ENCODE peak calls at places on chromosomes 13 and 19, in seven cellular contexts. O, J, I, Y, E, M and R are unnamed samples.
A peak's percentile ranks its signal among the peaks of the same experiment; 100 is the strongest.

GRCh38 chr19:17513801-17514200 is 2.4 kb downstream of the PGLS start:
- DNase-seq in O (no peak), J (no peak), I (no peak), Y (no peak), E (no peak), M (no peak), R (no peak)

GRCh38 chr19:19526581-19527370 is 1.9 kb upstream of the YJEFN3 start:
- DNase-seq in O (no peak), J (no peak), I (no peak), Y (no peak), E (no peak), M (no peak), R (no peak)

GRCh38 chr13:46288570-46289259 is 77.0 kb downstream of the LRRC63 start:
- DNase-seq in O (no peak), J (no peak), I (no peak), Y (no peak), E (no peak), M (no peak), R (peak; percentile 14)

GRCh38 chr13:97220151-97220900 is 1.8 kb upstream of the MBNL2 start:
- DNase-seq in O (no peak), J (no peak), I (no peak), Y (no peak), E (no peak), M (no peak), R (no peak)

GRCh38 chr19:10835089-10835753 is 791 bp downstream of the TMED1 start:
- DNase-seq in O (no peak), J (no peak), I (peak; percentile 97), Y (no peak), E (peak; percentile 100), M (no peak), R (peak; percentile 98)

GRCh38 chr19:18107235-18108083 is 9.9 kb downstream of the MAST3 start:
- DNase-seq in O (no peak), J (no peak), I (no peak), Y (no peak), E (no peak), M (no peak), R (no peak)

GRCh38 chr13:84605927-84606326 is 723.7 kb upstream of the SLITRK1 start:
- DNase-seq in O (no peak), J (no peak), I (no peak), Y (no peak), E (no peak), M (no peak), R (no peak)

GRCh38 chr19:41175825-41176734 is 16.9 kb upstream of the CYP2S1 start:
- DNase-seq in O (peak; percentile 35), J (no peak), I (no peak), Y (peak; percentile 6), E (peak; percentile 62), M (no peak), R (peak; percentile 87)

GRCh38 chr13:51827254-51827653 is 17.7 kb downstream of the TMEM272 start:
- DNase-seq in O (no peak), J (no peak), I (no peak), Y (no peak), E (no peak), M (no peak), R (no peak)

GRCh38 chr19:47032171-47032811 is 12.7 kb downstream of the NPAS1 start:
- DNase-seq in O (no peak), J (peak; percentile 66), I (no peak), Y (no peak), E (peak; percentile 70), M (peak; percentile 68), R (no peak)

GRCh38 chr19:17695198-17695597 is 7.0 kb upstream of the UNC13A start:
- DNase-seq in O (no peak), J (no peak), I (no peak), Y (no peak), E (no peak), M (no peak), R (no peak)

GRCh38 chr13:112910616-112911280 is 58.3 kb upstream of the MCF2L start:
- DNase-seq in O (no peak), J (no peak), I (no peak), Y (no peak), E (no peak), M (no peak), R (no peak)

GRCh38 chr19:49672131-49672919 is 4.7 kb upstream of the PRMT1 start:
- DNase-seq in O (peak; percentile 70), J (peak; percentile 91), I (no peak), Y (peak; percentile 83), E (peak; percentile 81), M (peak; percentile 83), R (no peak)

GRCh38 chr19:31675187-31675913 is 326.1 kb upstream of the TSHZ3 start:
- DNase-seq in O (no peak), J (no peak), I (peak; percentile 4), Y (no peak), E (no peak), M (no peak), R (peak; percentile 77)

GRCh38 chr19:13334801-13335481 is 171.3 kb downstream of the CACNA1A start:
- DNase-seq in O (no peak), J (no peak), I (no peak), Y (no peak), E (no peak), M (no peak), R (no peak)

GRCh38 chr19:55703790-55704215 is 28.8 kb downstream of the EPN1 start:
- DNase-seq in O (no peak), J (peak; percentile 62), I (no peak), Y (peak; percentile 32), E (peak; percentile 72), M (no peak), R (no peak)

GRCh38 chr13:29924482-29924884 is 74.1 kb upstream of the UBL3 start:
- DNase-seq in O (no peak), J (no peak), I (no peak), Y (no peak), E (no peak), M (no peak), R (peak; percentile 81)

GRCh38 chr13:20354722-20355121 is 122.6 kb upstream of the GJB6 start:
- DNase-seq in O (no peak), J (no peak), I (no peak), Y (no peak), E (no peak), M (no peak), R (no peak)

GRCh38 chr19:34084396-34085145 is 87.7 kb upstream of the LSM14A start:
- DNase-seq in O (no peak), J (no peak), I (no peak), Y (no peak), E (no peak), M (no peak), R (no peak)

GRCh38 chr13:53138369-53139036 is 109.9 kb downstream of the OLFM4 start:
- DNase-seq in O (no peak), J (no peak), I (no peak), Y (no peak), E (no peak), M (no peak), R (no peak)

GRCh38 chr13:77519808-77520207 is 15.7 kb upstream of the SCEL start:
- DNase-seq in O (no peak), J (no peak), I (no peak), Y (no peak), E (no peak), M (no peak), R (no peak)

GRCh38 chr13:39385621-39386231 is 217.3 kb downstream of the LHFPL6 start:
- DNase-seq in O (no peak), J (no peak), I (no peak), Y (no peak), E (no peak), M (no peak), R (no peak)

GRCh38 chr13:33050161-33050560 is 33.9 kb downstream of the KL start:
- DNase-seq in O (no peak), J (no peak), I (no peak), Y (no peak), E (no peak), M (no peak), R (no peak)

GRCh38 chr13:29624997-29625396 is 29.5 kb upstream of the SLC7A1 start:
- DNase-seq in O (no peak), J (no peak), I (no peak), Y (no peak), E (no peak), M (no peak), R (no peak)

GRCh38 chr19:29526730-29527499 is 1.1 kb downstream of the VSTM2B start:
- DNase-seq in O (no peak), J (peak; percentile 69), I (no peak), Y (no peak), E (no peak), M (no peak), R (no peak)
- TF ChIP-seq CTCF in O (no peak), J (no peak), I (peak; percentile 43), Y (no peak), E (no peak), M (no peak), R (no peak)

GRCh38 chr13:111511219-111511732 is 190.8 kb downstream of the TEX29 start:
- DNase-seq in O (no peak), J (no peak), I (no peak), Y (no peak), E (no peak), M (no peak), R (no peak)
- TF ChIP-seq CTCF in O (no peak), J (no peak), I (no peak), Y (no peak), E (no peak), M (no peak), R (no peak)

GRCh38 chr13:104530741-104531140 is 1464.5 kb upstream of the SLC10A2 start:
- DNase-seq in O (no peak), J (no peak), I (no peak), Y (no peak), E (no peak), M (no peak), R (no peak)

GRCh38 chr13:104532131-104532530 is 1465.9 kb upstream of the SLC10A2 start:
- DNase-seq in O (no peak), J (no peak), I (no peak), Y (no peak), E (no peak), M (no peak), R (no peak)

GRCh38 chr13:104534847-104535246 is 1468.6 kb upstream of the SLC10A2 start:
- DNase-seq in O (no peak), J (no peak), I (no peak), Y (no peak), E (no peak), M (no peak), R (no peak)
- TF ChIP-seq CTCF in O (no peak), J (no peak), I (peak; percentile 12), Y (peak; percentile 31), E (no peak), M (no peak), R (no peak)

GRCh38 chr13:24683833-24684599 is 3.8 kb downstream of the ATP12A start:
- DNase-seq in O (peak; percentile 36), J (peak; percentile 86), I (no peak), Y (peak; percentile 68), E (peak; percentile 63), M (peak; percentile 67), R (no peak)
- TF ChIP-seq CTCF in O (no peak), J (peak; percentile 90), I (no peak), Y (peak; percentile 86), E (peak; percentile 85), M (peak; percentile 91), R (peak; percentile 85)

GRCh38 chr19:53808710-53809125 is 15.4 kb downstream of the NLRP12 start:
- DNase-seq in O (no peak), J (no peak), I (no peak), Y (no peak), E (no peak), M (no peak), R (no peak)
- TF ChIP-seq CTCF in O (no peak), J (no peak), I (peak; percentile 70), Y (peak; percentile 63), E (peak; percentile 16), M (peak; percentile 58), R (peak; percentile 48)